ENCODE peak calls at places on chromosomes 4 and X, in six cellular contexts. S is anterior cingulate cortex; W is NCI-H146; N is activated CD8-positive, alpha-beta memory T cell treated with anti-CD3 and anti-CD28 coated beads, Interleukin-2, amount 50 U/mL, for 48 hours; O is BJ; K is HCEC 1CT. T is an unnamed sample.

GRCh38 chr4:83217721-83218522 is 66.7 kb downstream of the COQ2 start:
- DNase-seq in N (no peak), O (no peak), K (no peak), W (no peak), S (no peak), T (no peak)

GRCh38 chr4:54568184-54568583 is 89.6 kb upstream of the KIT start:
- DNase-seq in O (peak), N (no peak), W (no peak), S (no peak), K (peak), T (no peak)

GRCh38 chr4:141761926-141762325 is 125.5 kb downstream of the IL15 start:
- DNase-seq in S (no peak), W (no peak), N (no peak), O (no peak), K (no peak), T (no peak)

GRCh38 chrX:107684956-107685385 is 56.7 kb downstream of the PRPS1 start:
- DNase-seq in N (no peak), W (no peak), O (no peak), K (peak), S (peak), T (no peak)

GRCh38 chr4:181140037-181140603 is 1103.1 kb upstream of the TENM3 start:
- DNase-seq in O (no peak), K (no peak), S (no peak), N (no peak), W (peak), T (no peak)

GRCh38 chr4:148067307-148067916 is 335.5 kb downstream of the ARHGAP10 start:
- DNase-seq in N (no peak), W (no peak), K (no peak), S (no peak), O (no peak), T (no peak)

GRCh38 chrX:41684138-41684537 is 4.6 kb upstream of the GPR34 start:
- DNase-seq in K (no peak), S (no peak), O (no peak), N (no peak), W (no peak), T (no peak)

GRCh38 chrX:110407910-110408545 is 49.4 kb downstream of the RTL9 start:
- DNase-seq in K (peak), W (peak), S (peak), N (no peak), O (no peak), T (no peak)

GRCh38 chrX:128800138-128800537 is 723.2 kb downstream of the SMARCA1 start:
- DNase-seq in W (peak), N (no peak), S (no peak), K (no peak), O (no peak), T (no peak)

GRCh38 chr4:55838356-55838755 is 15.1 kb upstream of the EXOC1 start:
- DNase-seq in K (peak), N (no peak), S (no peak), W (no peak), O (no peak), T (no peak)

GRCh38 chr4:56787380-56787779 is 34.1 kb downstream of the SPINK2 start:
- DNase-seq in S (no peak), W (peak), K (peak), N (no peak), O (no peak), T (no peak)

GRCh38 chrX:40108084-40108958 is 10.6 kb upstream of the BCOR start:
- DNase-seq in K (peak), S (no peak), W (peak), O (no peak), N (no peak), T (no peak)

GRCh38 chr4:112563431-112564200 is 47.6 kb upstream of the NEUROG2 start:
- DNase-seq in K (no peak), W (no peak), N (no peak), O (no peak), S (no peak), T (peak)

GRCh38 chr4:73864365-73864764 is 4.8 kb upstream of the CXCL1 start:
- DNase-seq in K (peak), W (peak), S (no peak), O (no peak), N (no peak), T (no peak)

GRCh38 chr4:110449947-110450346 is 26.0 kb upstream of the ENPEP start:
- DNase-seq in W (no peak), S (no peak), K (no peak), N (no peak), O (no peak), T (no peak)

GRCh38 chr4:89906316-89906715 is 11.7 kb downstream of the MMRN1 start:
- DNase-seq in N (no peak), S (no peak), O (no peak), K (no peak), W (no peak), T (no peak)

GRCh38 chrX:5869786-5870185 is 358.9 kb downstream of the NLGN4X start:
- DNase-seq in S (no peak), N (no peak), W (no peak), O (no peak), K (no peak), T (no peak)

GRCh38 chr4:175035907-175036306 is 117.7 kb downstream of the ADAM29 start:
- DNase-seq in N (no peak), O (no peak), S (no peak), K (peak), W (no peak), T (no peak)

T was measured in D721Med.